ENCODE peak calls at places on chromosomes 12 and 14, in five cellular contexts. D, N, Y, A and O are unnamed samples.

GRCh38 chr14:51216602-51217001 is 23.4 kb upstream of the TMX1 start:
- DNase-seq in D (no peak), N (no peak), Y (no peak), A (no peak), O (no peak)

GRCh38 chr12:90152897-90153624 is 444.4 kb upstream of the ATP2B1 start:
- DNase-seq in D (no peak), N (no peak), Y (no peak), A (no peak), O (no peak)

GRCh38 chr14:38716871-38717270 is 386.2 kb downstream of the SEC23A start:
- DNase-seq in D (no peak), N (no peak), Y (no peak), A (no peak), O (no peak)

GRCh38 chr14:31954991-31955390 is 122.1 kb upstream of the ARHGAP5 start:
- DNase-seq in D (no peak), N (no peak), Y (no peak), A (no peak), O (no peak)

GRCh38 chr12:34048714-34049113 is 26.4 kb downstream of the ALG10 start:
- DNase-seq in D (no peak), N (no peak), Y (no peak), A (no peak), O (no peak)

GRCh38 chr12:6241495-6241894 is 41.3 kb downstream of the CD9 start:
- DNase-seq in D (peak), N (no peak), Y (no peak), A (peak), O (no peak)

GRCh38 chr14:69865701-69866365 is 13.4 kb upstream of the SMOC1 start:
- DNase-seq in D (no peak), N (no peak), Y (no peak), A (no peak), O (no peak)

GRCh38 chr12:46389130-46389616 is 16.6 kb upstream of the SLC38A2 start:
- DNase-seq in D (no peak), N (no peak), Y (no peak), A (no peak), O (peak)

GRCh38 chr14:24196071-24197061 is 1.1 kb upstream of the TM9SF1 start:
- DNase-seq in D (no peak), N (no peak), Y (no peak), A (no peak), O (no peak)

GRCh38 chr14:103209054-103209453 is 85.8 kb downstream of the TNFAIP2 start:
- DNase-seq in D (no peak), N (no peak), Y (no peak), A (peak), O (no peak)

GRCh38 chr14:60094306-60094897 is 2.7 kb downstream of the PCNX4 start:
- DNase-seq in D (no peak), N (no peak), Y (no peak), A (no peak), O (no peak)

GRCh38 chr12:113416091-113416754 is 6.0 kb upstream of the SDSL start:
- DNase-seq in D (no peak), N (no peak), Y (no peak), A (no peak), O (peak)

GRCh38 chr12:117850048-117850447 is 118.7 kb downstream of the KSR2 start:
- DNase-seq in D (no peak), N (peak), Y (no peak), A (no peak), O (no peak)

GRCh38 chr14:34328178-34328577 is 133.9 kb downstream of the SPTSSA start:
- DNase-seq in D (no peak), N (no peak), Y (no peak), A (no peak), O (no peak)

GRCh38 chr12:25553083-25553482 is at the start of gene LMNTD1:
- DNase-seq in D (no peak), N (no peak), Y (no peak), A (no peak), O (no peak)

GRCh38 chr12:94062796-94063635 is 85.4 kb upstream of the PLXNC1 start:
- DNase-seq in D (no peak), N (no peak), Y (no peak), A (no peak), O (no peak)

GRCh38 chr12:85253823-85254222 is 26.2 kb upstream of the ALX1 start:
- DNase-seq in D (no peak), N (no peak), Y (no peak), A (no peak), O (no peak)

GRCh38 chr12:14716848-14717444 is 20.5 kb upstream of the GUCY2C start:
- DNase-seq in D (no peak), N (peak), Y (no peak), A (no peak), O (peak)

GRCh38 chr14:87955501-87955900 is 37.5 kb downstream of the GALC start:
- DNase-seq in D (no peak), N (no peak), Y (no peak), A (no peak), O (no peak)

GRCh38 chr12:50825372-50825838 is 17.3 kb upstream of the TMPRSS12 start:
- DNase-seq in D (no peak), N (peak), Y (no peak), A (peak), O (no peak)

GRCh38 chr14:24426912-24427536 is 2.4 kb downstream of the CBLN3 start:
- DNase-seq in D (peak), N (no peak), Y (no peak), A (no peak), O (peak)

GRCh38 chr12:1531654-1532366 is 62.6 kb downstream of the FBXL14 start:
- DNase-seq in D (no peak), N (no peak), Y (no peak), A (no peak), O (no peak)

GRCh38 chr14:68902357-68902756 is 76.7 kb downstream of the ACTN1 start:
- DNase-seq in D (no peak), N (no peak), Y (no peak), A (no peak), O (no peak)

GRCh38 chr14:54772451-54772881 is 130.2 kb downstream of the GCH1 start:
- DNase-seq in D (no peak), N (no peak), Y (no peak), A (no peak), O (no peak)

GRCh38 chr12:112162261-112162790 is 37.0 kb downstream of the TRAFD1 start:
- DNase-seq in D (no peak), N (no peak), Y (peak), A (no peak), O (no peak)

GRCh38 chr14:81591266-81591665 is 57.6 kb upstream of the SEL1L start:
- DNase-seq in D (no peak), N (no peak), Y (no peak), A (no peak), O (no peak)

GRCh38 chr12:7694556-7694955 is 1.0 kb downstream of the GDF3 start:
- DNase-seq in D (no peak), N (no peak), Y (no peak), A (no peak), O (no peak)

GRCh38 chr12:124030510-124030909 is 57.5 kb downstream of the ZNF664 start:
- DNase-seq in D (peak), N (no peak), Y (no peak), A (no peak), O (no peak)

GRCh38 chr12:131675126-131676080 is 35.5 kb upstream of the SFSWAP start:
- DNase-seq in D (no peak), N (no peak), Y (no peak), A (no peak), O (no peak)

GRCh38 chr14:102942069-102942468 is 19.6 kb downstream of the AMN start:
- DNase-seq in D (no peak), N (no peak), Y (no peak), A (no peak), O (no peak)

GRCh38 chr12:110744697-110745264 is 2.1 kb upstream of the PPP1CC start:
- DNase-seq in D (no peak), N (no peak), Y (no peak), A (no peak), O (no peak)

GRCh38 chr14:64646103-64646502 is 58.1 kb upstream of the PLEKHG3 start:
- DNase-seq in D (peak), N (no peak), Y (peak), A (no peak), O (no peak)

GRCh38 chr14:35438910-35439713 is 34.6 kb upstream of the NFKBIA start:
- DNase-seq in D (no peak), N (peak), Y (no peak), A (no peak), O (no peak)

GRCh38 chr14:89302396-89302950 is 114.6 kb downstream of the FOXN3 start:
- DNase-seq in D (no peak), N (peak), Y (no peak), A (no peak), O (no peak)

GRCh38 chr14:73802431-73803188 is 49.0 kb upstream of the PTGR2 start:
- DNase-seq in D (no peak), N (no peak), Y (no peak), A (no peak), O (no peak)

GRCh38 chr14:79442776-79443175 is 768.5 kb downstream of the DIO2 start:
- DNase-seq in D (no peak), N (no peak), Y (no peak), A (no peak), O (no peak)

GRCh38 chr12:89073027-89073398 is 279.3 kb downstream of the DUSP6 start:
- DNase-seq in D (no peak), N (no peak), Y (no peak), A (no peak), O (no peak)

GRCh38 chr12:124570810-124571209 is 3.4 kb upstream of the NCOR2 start:
- DNase-seq in D (no peak), N (no peak), Y (no peak), A (no peak), O (no peak)

GRCh38 chr14:58731465-58732330 is 93.9 kb downstream of the DACT1 start:
- DNase-seq in D (no peak), N (peak), Y (no peak), A (no peak), O (no peak)

GRCh38 chr12:71955946-71956345 is 17.3 kb downstream of the TPH2 start:
- DNase-seq in D (no peak), N (no peak), Y (no peak), A (no peak), O (no peak)

DNA sequence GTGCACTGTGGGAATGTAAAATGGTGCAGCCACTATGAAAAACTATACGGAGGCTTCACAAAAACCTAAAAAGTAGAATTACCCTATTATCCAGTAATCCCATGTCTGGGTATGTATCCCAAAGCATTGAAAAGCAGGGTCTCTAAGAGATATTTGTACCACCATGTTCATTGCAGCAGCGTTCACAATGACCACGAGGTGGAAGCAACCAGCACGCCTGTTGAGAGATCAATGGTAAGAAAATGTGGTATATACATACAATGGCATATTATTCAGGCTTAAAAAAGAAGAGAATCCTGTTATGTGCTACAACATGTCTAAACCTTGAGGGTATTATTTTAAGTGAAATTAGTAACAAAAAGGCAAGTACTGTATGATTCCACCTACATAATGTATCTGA is 910 bp upstream of the NOPCHAP1 start:
- DNase-seq in D (no peak), N (no peak), Y (no peak), A (no peak), O (no peak)
- H3K4me3 ChIP-seq in D (no peak), N (peak), Y (no peak), A (no peak), O (no peak)

DNA sequence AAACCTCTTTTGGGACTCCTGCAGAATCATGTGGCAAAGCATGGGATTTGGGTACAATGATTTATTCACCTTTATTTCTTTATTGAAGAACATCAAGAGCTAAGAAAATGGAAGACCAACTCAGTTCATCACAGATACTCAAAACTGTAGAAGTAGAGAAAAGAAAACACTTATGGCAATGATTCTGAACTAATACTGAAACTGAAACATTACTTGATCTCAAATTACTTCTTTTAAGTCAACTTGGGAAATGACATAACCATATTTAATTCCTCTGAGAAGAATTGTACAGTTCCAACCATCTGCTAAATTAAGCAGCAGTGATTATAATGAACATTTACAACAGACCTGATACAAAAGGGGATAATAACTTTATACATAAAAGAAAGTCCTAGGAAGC is 466.4 kb downstream of the TMTC2 start:
- DNase-seq in D (no peak), N (no peak), Y (no peak), A (no peak), O (no peak)
- TF ChIP-seq POLR2A in D (no peak), N (no peak), Y (no peak), A (no peak), O (no peak)

DNA sequence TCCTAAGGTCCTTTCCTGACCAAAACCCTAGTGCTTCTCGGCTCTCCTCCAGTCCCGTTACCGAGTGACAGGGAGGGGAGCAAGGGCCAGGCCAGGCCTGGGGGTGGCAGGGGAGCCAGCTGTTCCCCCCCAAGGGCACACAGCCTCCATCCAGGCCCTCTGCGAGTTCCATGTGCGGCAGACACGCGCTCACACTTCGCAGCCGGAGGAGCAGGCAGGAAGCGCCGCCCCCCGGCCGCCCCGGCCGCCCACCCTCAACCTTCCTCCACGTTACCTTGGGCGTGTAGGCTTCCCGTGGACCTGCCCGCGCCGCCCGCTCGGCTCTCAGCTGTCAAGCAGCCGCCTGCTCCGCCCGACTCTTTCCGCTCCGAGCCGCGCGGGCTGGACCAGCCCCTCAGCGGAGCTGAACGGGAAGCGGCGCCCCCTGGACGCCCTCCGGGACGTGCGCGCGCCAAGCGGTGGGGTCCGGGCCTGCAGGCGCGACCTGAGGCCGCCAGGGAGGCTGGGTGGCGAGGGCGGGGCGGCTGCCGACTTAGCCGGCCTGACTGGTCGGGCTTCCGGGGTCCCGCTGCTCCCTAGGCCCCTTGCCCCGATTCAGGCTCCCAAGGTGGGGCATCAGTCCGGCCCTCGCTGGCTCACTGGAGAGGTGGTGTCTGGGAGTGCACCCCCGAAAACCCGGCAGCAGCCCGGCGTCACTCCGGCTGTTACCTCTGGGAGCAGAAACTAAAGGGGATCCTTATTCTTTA is at the start of gene CRACR2A:
- DNase-seq in D (peak), N (peak), Y (peak), A (peak), O (peak)
- H3K4me3 ChIP-seq in D (peak), N (peak), Y (peak), A (peak), O (peak)

GRCh38 chr12:4293942-4294505 is 20.5 kb downstream of the CCND2 start:
- DNase-seq in D (no peak), N (no peak), Y (no peak), A (no peak), O (no peak)

GRCh38 chr12:4297617-4298016 is 23.4 kb upstream of the TIGAR start:
- DNase-seq in D (no peak), N (no peak), Y (no peak), A (no peak), O (no peak)

GRCh38 chr12:4293299-4293941 is 19.9 kb downstream of the CCND2 start:
- DNase-seq in D (no peak), N (no peak), Y (no peak), A (no peak), O (no peak)

GRCh38 chr12:4300870-4301269 is 20.1 kb upstream of the TIGAR start:
- DNase-seq in D (no peak), N (no peak), Y (no peak), A (no peak), O (no peak)

DNA sequence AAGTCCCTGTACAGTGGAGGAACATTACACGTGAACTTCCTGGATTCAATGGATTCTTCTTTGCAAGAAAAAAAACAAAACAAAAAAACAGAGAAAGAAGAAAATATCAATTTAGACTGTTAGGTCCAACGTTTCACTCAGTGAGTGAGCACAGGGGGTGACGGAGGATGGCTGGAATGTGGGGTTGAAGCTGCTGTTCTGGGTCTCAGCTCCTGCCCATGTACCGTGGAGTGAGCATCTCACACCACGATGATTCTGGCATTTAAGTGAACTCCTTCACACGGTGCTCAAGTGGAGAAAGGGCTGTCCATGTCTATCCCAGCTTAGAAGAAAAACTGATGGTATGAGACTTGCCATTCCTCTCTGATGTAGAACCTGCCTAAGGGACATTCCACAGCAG is 23.2 kb downstream of the CCND2 start:
- DNase-seq in D (no peak), N (no peak), Y (no peak), A (no peak), O (no peak)
- TF ChIP-seq POLR2A in D (no peak), N (no peak), Y (no peak), A (no peak), O (no peak)

DNA sequence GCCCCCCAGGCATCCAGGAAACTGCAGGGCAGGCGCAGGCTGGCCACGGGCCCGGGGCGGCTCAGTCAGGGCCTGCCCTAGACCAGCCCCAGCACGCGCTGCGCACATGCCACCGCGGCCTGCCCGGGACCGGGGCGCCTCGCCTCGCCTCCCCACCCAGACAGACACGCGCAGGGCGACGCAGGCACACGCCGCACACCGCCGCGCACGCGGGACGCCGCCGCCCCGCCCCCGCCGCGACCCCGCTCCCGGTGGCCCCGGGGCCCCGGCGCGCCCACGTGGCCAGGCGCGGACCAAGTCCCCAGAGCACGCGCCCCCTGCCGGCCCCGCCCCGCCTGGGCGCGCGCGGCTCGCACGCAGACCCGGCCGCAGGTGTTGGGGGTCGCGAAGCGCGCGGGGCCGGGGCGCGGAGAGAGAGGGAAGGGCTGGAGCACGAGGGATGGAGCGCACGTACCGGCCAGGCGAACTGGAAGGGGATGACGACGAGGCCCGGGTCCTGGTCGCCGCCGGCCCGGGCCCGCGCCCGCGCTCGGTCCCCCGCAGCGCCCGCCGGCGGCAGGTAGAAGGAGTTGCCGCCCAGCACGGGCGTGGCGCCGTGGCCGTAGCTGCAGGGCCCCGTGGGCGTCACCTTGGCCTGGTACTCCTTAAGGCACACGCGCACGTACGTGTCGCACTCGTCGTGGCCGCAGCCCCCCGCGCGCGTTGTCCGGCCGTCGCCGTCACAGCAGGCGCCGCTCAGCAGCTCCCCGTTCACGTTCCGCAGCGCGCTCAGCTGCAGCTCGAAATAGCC is 1.1 kb downstream of the JAG2 start:
- DNase-seq in D (no peak), N (no peak), Y (no peak), A (no peak), O (no peak)
- H3K4me3 ChIP-seq in D (peak), N (peak), Y (no peak), A (peak), O (peak)

GRCh38 chr14:95396221-95396620 is 76.5 kb upstream of the CLMN start:
- DNase-seq in D (no peak), N (no peak), Y (no peak), A (no peak), O (no peak)

GRCh38 chr14:95392841-95393240 is 73.1 kb upstream of the CLMN start:
- DNase-seq in D (no peak), N (no peak), Y (peak), A (no peak), O (no peak)

GRCh38 chr14:95397325-95397724 is 77.6 kb upstream of the CLMN start:
- DNase-seq in D (no peak), N (no peak), Y (peak), A (no peak), O (no peak)

GRCh38 chr14:95394981-95395737 is 75.5 kb upstream of the CLMN start:
- DNase-seq in D (no peak), N (no peak), Y (peak), A (no peak), O (peak)

GRCh38 chr14:95394297-95394891 is 74.7 kb upstream of the CLMN start:
- DNase-seq in D (no peak), N (no peak), Y (no peak), A (no peak), O (no peak)
- TF ChIP-seq POLR2A in D (no peak), N (no peak), Y (no peak), A (no peak), O (no peak)